ENCODE peak calls at places on chromosomes 4 and X, in nine cellular contexts. One of them, this sample, is unnamed.

GRCh38 chr4:1752284-1753041 is 31.1 kb downstream of the TACC3 start:
- DNase-seq in right atrium auricular region: no peak
- DNase-seq in progenitor cell of endocrine pancreas: no peak
- DNase-seq in brain microvascular endothelial cell: no peak
- DNase-seq in ascending aorta: no peak
- DNase-seq in sigmoid colon: no peak
- DNase-seq in neural crest cell: no peak
- DNase-seq in AG09319: no peak
- DNase-seq in WTC11: no peak
- DNase-seq in this sample: peak

GRCh38 chrX:125205084-125205917 is 114.4 kb upstream of the TEX13C start:
- DNase-seq in sigmoid colon: peak
- DNase-seq in progenitor cell of endocrine pancreas: peak
- DNase-seq in neural crest cell: peak
- DNase-seq in brain microvascular endothelial cell: peak
- DNase-seq in WTC11: peak
- DNase-seq in right atrium auricular region: no peak
- DNase-seq in AG09319: no peak
- DNase-seq in ascending aorta: no peak
- DNase-seq in this sample: no peak

GRCh38 chrX:17986440-17986839 is 125.3 kb upstream of the RAI2 start:
- DNase-seq in brain microvascular endothelial cell: no peak
- DNase-seq in sigmoid colon: no peak
- DNase-seq in ascending aorta: no peak
- DNase-seq in progenitor cell of endocrine pancreas: no peak
- DNase-seq in AG09319: no peak
- DNase-seq in WTC11: no peak
- DNase-seq in right atrium auricular region: no peak
- DNase-seq in neural crest cell: no peak
- DNase-seq in this sample: no peak

GRCh38 chr4:42488554-42488953 is 91.3 kb downstream of the SHISA3 start:
- DNase-seq in AG09319: no peak
- DNase-seq in progenitor cell of endocrine pancreas: no peak
- DNase-seq in neural crest cell: no peak
- DNase-seq in WTC11: no peak
- DNase-seq in brain microvascular endothelial cell: no peak
- DNase-seq in sigmoid colon: no peak
- DNase-seq in right atrium auricular region: no peak
- DNase-seq in ascending aorta: no peak
- DNase-seq in this sample: no peak

GRCh38 chr4:30719363-30720020 is 677 bp upstream of the PCDH7 start:
- DNase-seq in AG09319: no peak
- DNase-seq in ascending aorta: no peak
- DNase-seq in right atrium auricular region: no peak
- DNase-seq in neural crest cell: peak
- DNase-seq in WTC11: peak
- DNase-seq in progenitor cell of endocrine pancreas: no peak
- DNase-seq in sigmoid colon: peak
- DNase-seq in brain microvascular endothelial cell: peak
- DNase-seq in this sample: peak

GRCh38 chr4:185779520-185779919 is 32.5 kb downstream of the SORBS2 start:
- DNase-seq in sigmoid colon: no peak
- DNase-seq in brain microvascular endothelial cell: peak
- DNase-seq in neural crest cell: no peak
- DNase-seq in WTC11: no peak
- DNase-seq in right atrium auricular region: no peak
- DNase-seq in AG09319: no peak
- DNase-seq in ascending aorta: no peak
- DNase-seq in progenitor cell of endocrine pancreas: no peak
- DNase-seq in this sample: no peak

GRCh38 chrX:131633285-131633917 is 89.5 kb downstream of the OR13H1 start:
- DNase-seq in neural crest cell: peak
- DNase-seq in ascending aorta: no peak
- DNase-seq in progenitor cell of endocrine pancreas: peak
- DNase-seq in WTC11: peak
- DNase-seq in right atrium auricular region: no peak
- DNase-seq in AG09319: peak
- DNase-seq in brain microvascular endothelial cell: peak
- DNase-seq in sigmoid colon: peak
- DNase-seq in this sample: peak

GRCh38 chrX:113594504-113594903 is 753.9 kb upstream of the AMOT start:
- DNase-seq in right atrium auricular region: no peak
- DNase-seq in neural crest cell: no peak
- DNase-seq in ascending aorta: no peak
- DNase-seq in AG09319: no peak
- DNase-seq in sigmoid colon: no peak
- DNase-seq in progenitor cell of endocrine pancreas: no peak
- DNase-seq in brain microvascular endothelial cell: no peak
- DNase-seq in WTC11: no peak
- DNase-seq in this sample: peak

GRCh38 chr4:108144451-108144850 is 24.3 kb downstream of the LEF1 start:
- DNase-seq in sigmoid colon: no peak
- DNase-seq in WTC11: no peak
- DNase-seq in AG09319: no peak
- DNase-seq in brain microvascular endothelial cell: no peak
- DNase-seq in neural crest cell: no peak
- DNase-seq in right atrium auricular region: no peak
- DNase-seq in ascending aorta: no peak
- DNase-seq in progenitor cell of endocrine pancreas: no peak
- DNase-seq in this sample: no peak

GRCh38 chr4:76931576-76932276 is 17.8 kb upstream of the SEPTIN11 start:
- DNase-seq in right atrium auricular region: no peak
- DNase-seq in AG09319: no peak
- DNase-seq in ascending aorta: no peak
- DNase-seq in WTC11: no peak
- DNase-seq in sigmoid colon: no peak
- DNase-seq in neural crest cell: no peak
- DNase-seq in brain microvascular endothelial cell: no peak
- DNase-seq in progenitor cell of endocrine pancreas: no peak
- DNase-seq in this sample: no peak

GRCh38 chr4:76590847-76591281 is 155.8 kb downstream of the SHROOM3 start:
- DNase-seq in sigmoid colon: no peak
- DNase-seq in WTC11: no peak
- DNase-seq in brain microvascular endothelial cell: peak
- DNase-seq in neural crest cell: no peak
- DNase-seq in ascending aorta: no peak
- DNase-seq in right atrium auricular region: no peak
- DNase-seq in AG09319: no peak
- DNase-seq in progenitor cell of endocrine pancreas: no peak
- DNase-seq in this sample: no peak

GRCh38 chrX:129450123-129450522 is 73.2 kb downstream of the SMARCA1 start:
- DNase-seq in sigmoid colon: no peak
- DNase-seq in brain microvascular endothelial cell: no peak
- DNase-seq in ascending aorta: no peak
- DNase-seq in progenitor cell of endocrine pancreas: no peak
- DNase-seq in AG09319: no peak
- DNase-seq in right atrium auricular region: no peak
- DNase-seq in WTC11: no peak
- DNase-seq in neural crest cell: no peak
- DNase-seq in this sample: no peak

GRCh38 chr4:86816463-86817107 is 32.6 kb downstream of the SLC10A6 start:
- DNase-seq in WTC11: no peak
- DNase-seq in ascending aorta: no peak
- DNase-seq in progenitor cell of endocrine pancreas: no peak
- DNase-seq in neural crest cell: no peak
- DNase-seq in right atrium auricular region: no peak
- DNase-seq in brain microvascular endothelial cell: no peak
- DNase-seq in sigmoid colon: peak
- DNase-seq in AG09319: peak
- DNase-seq in this sample: no peak

GRCh38 chrX:109911046-109911445 is 91.9 kb upstream of the TMEM164 start:
- DNase-seq in sigmoid colon: no peak
- DNase-seq in ascending aorta: no peak
- DNase-seq in right atrium auricular region: no peak
- DNase-seq in WTC11: no peak
- DNase-seq in AG09319: no peak
- DNase-seq in neural crest cell: no peak
- DNase-seq in progenitor cell of endocrine pancreas: no peak
- DNase-seq in brain microvascular endothelial cell: no peak
- DNase-seq in this sample: peak

GRCh38 chrX:149248073-149248625 is 257.0 kb downstream of the IDS start:
- DNase-seq in neural crest cell: no peak
- DNase-seq in sigmoid colon: no peak
- DNase-seq in right atrium auricular region: no peak
- DNase-seq in brain microvascular endothelial cell: peak
- DNase-seq in AG09319: no peak
- DNase-seq in WTC11: no peak
- DNase-seq in progenitor cell of endocrine pancreas: no peak
- DNase-seq in ascending aorta: no peak
- DNase-seq in this sample: peak

DNA sequence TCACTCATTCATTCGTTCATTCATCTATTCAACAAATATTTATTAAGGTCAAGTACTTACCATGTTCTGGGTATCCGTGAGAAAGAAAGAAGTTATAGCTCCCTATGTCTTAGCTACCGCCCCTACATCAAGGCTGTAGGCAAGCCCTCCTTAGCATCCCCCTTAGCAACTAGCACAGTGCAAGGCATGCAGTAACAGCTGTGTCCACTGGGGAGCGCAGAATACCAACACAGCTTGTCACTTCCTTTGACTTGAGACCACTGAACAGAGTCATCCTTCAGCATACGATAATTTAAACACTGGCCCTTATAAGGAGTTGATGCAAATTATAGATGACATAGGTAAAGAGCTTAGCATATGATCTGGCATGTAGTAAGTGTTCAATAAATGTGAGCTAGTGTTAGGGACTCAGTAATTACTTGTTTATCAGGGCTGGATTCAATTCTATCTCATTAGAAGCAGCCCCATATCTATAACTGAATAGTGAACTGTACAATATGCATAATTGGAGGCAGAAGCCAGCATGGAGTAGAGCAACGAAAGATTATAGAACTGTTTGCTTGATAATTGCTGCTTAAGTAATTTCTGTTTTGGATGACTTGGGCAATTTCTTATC is 8.7 kb downstream of the KIAA1210 start:
- DNase-seq in brain microvascular endothelial cell: peak
- DNase-seq in WTC11: peak
- DNase-seq in ascending aorta: no peak
- DNase-seq in progenitor cell of endocrine pancreas: peak
- DNase-seq in AG09319: peak
- DNase-seq in sigmoid colon: no peak
- DNase-seq in neural crest cell: peak
- DNase-seq in right atrium auricular region: no peak
- DNase-seq in this sample: peak
- TF ChIP-seq CTCF in brain microvascular endothelial cell: peak
- TF ChIP-seq CTCF in WTC11: peak
- TF ChIP-seq CTCF in ascending aorta: peak
- TF ChIP-seq CTCF in progenitor cell of endocrine pancreas: peak
- TF ChIP-seq CTCF in AG09319: peak
- TF ChIP-seq CTCF in sigmoid colon: peak
- TF ChIP-seq CTCF in neural crest cell: peak
- TF ChIP-seq CTCF in right atrium auricular region: peak
- TF ChIP-seq CTCF in this sample: peak

DNA sequence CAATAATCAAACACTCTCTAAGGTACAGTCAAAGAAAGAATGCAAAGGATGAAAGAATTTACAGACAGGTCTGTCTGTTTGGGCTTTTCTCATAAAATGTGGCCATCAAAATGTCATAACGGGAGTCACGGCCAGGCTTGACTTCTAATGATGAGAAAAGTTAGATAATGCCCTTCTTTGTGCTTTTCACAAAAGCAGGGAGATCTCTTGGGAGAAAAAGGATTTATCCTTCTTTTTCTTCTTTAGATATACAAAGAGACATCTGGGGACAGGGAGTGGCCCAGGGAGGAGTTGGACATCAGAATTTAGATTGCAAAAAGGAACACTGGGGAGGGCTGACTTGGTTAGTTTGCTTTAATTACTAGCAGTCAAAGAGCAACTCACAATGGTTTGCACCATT is 93.1 kb downstream of the SLC39A8 start:
- DNase-seq in neural crest cell: no peak
- DNase-seq in sigmoid colon: no peak
- DNase-seq in ascending aorta: no peak
- DNase-seq in brain microvascular endothelial cell: no peak
- DNase-seq in right atrium auricular region: no peak
- DNase-seq in progenitor cell of endocrine pancreas: no peak
- DNase-seq in AG09319: no peak
- DNase-seq in WTC11: no peak
- DNase-seq in this sample: no peak
- TF ChIP-seq CTCF in neural crest cell: no peak
- TF ChIP-seq CTCF in sigmoid colon: no peak
- TF ChIP-seq CTCF in ascending aorta: no peak
- TF ChIP-seq CTCF in brain microvascular endothelial cell: no peak
- TF ChIP-seq CTCF in right atrium auricular region: no peak
- TF ChIP-seq CTCF in progenitor cell of endocrine pancreas: no peak
- TF ChIP-seq CTCF in AG09319: no peak
- TF ChIP-seq CTCF in WTC11: no peak
- TF ChIP-seq CTCF in this sample: no peak

GRCh38 chrX:47191806-47192401 is 1.7 kb upstream of the UBA1 start:
- DNase-seq in brain microvascular endothelial cell: no peak
- DNase-seq in progenitor cell of endocrine pancreas: no peak
- DNase-seq in sigmoid colon: no peak
- DNase-seq in ascending aorta: no peak
- DNase-seq in neural crest cell: no peak
- DNase-seq in WTC11: no peak
- DNase-seq in AG09319: no peak
- DNase-seq in right atrium auricular region: no peak
- DNase-seq in this sample: no peak
- TF ChIP-seq CTCF in brain microvascular endothelial cell: no peak
- TF ChIP-seq CTCF in progenitor cell of endocrine pancreas: no peak
- TF ChIP-seq CTCF in sigmoid colon: no peak
- TF ChIP-seq CTCF in ascending aorta: no peak
- TF ChIP-seq CTCF in neural crest cell: no peak
- TF ChIP-seq CTCF in WTC11: no peak
- TF ChIP-seq CTCF in AG09319: no peak
- TF ChIP-seq CTCF in right atrium auricular region: no peak
- TF ChIP-seq CTCF in this sample: no peak

GRCh38 chr4:80263541-80264351 is 2.7 kb upstream of the FGF5 start:
- DNase-seq in neural crest cell: no peak
- DNase-seq in ascending aorta: no peak
- DNase-seq in sigmoid colon: no peak
- DNase-seq in AG09319: no peak
- DNase-seq in WTC11: peak
- DNase-seq in progenitor cell of endocrine pancreas: no peak
- DNase-seq in right atrium auricular region: no peak
- DNase-seq in brain microvascular endothelial cell: no peak
- DNase-seq in this sample: no peak

GRCh38 chr4:80264825-80265224 is 1.6 kb upstream of the FGF5 start:
- DNase-seq in sigmoid colon: no peak
- DNase-seq in AG09319: no peak
- DNase-seq in progenitor cell of endocrine pancreas: no peak
- DNase-seq in ascending aorta: no peak
- DNase-seq in right atrium auricular region: no peak
- DNase-seq in brain microvascular endothelial cell: no peak
- DNase-seq in WTC11: no peak
- DNase-seq in neural crest cell: no peak
- DNase-seq in this sample: no peak

GRCh38 chr4:80265571-80266266 is 745 bp upstream of the FGF5 start:
- DNase-seq in brain microvascular endothelial cell: peak
- DNase-seq in sigmoid colon: no peak
- DNase-seq in neural crest cell: no peak
- DNase-seq in right atrium auricular region: no peak
- DNase-seq in AG09319: no peak
- DNase-seq in ascending aorta: no peak
- DNase-seq in progenitor cell of endocrine pancreas: no peak
- DNase-seq in WTC11: no peak
- DNase-seq in this sample: peak

GRCh38 chr4:80266267-80266901 is at the start of gene FGF5:
- DNase-seq in right atrium auricular region: no peak
- DNase-seq in ascending aorta: no peak
- DNase-seq in sigmoid colon: peak
- DNase-seq in progenitor cell of endocrine pancreas: peak
- DNase-seq in brain microvascular endothelial cell: peak
- DNase-seq in WTC11: peak
- DNase-seq in AG09319: peak
- DNase-seq in neural crest cell: peak
- DNase-seq in this sample: peak

GRCh38 chr4:80264352-80264647 is 2.2 kb upstream of the FGF5 start:
- DNase-seq in ascending aorta: no peak
- DNase-seq in progenitor cell of endocrine pancreas: no peak
- DNase-seq in right atrium auricular region: no peak
- DNase-seq in WTC11: no peak
- DNase-seq in AG09319: no peak
- DNase-seq in sigmoid colon: no peak
- DNase-seq in neural crest cell: no peak
- DNase-seq in brain microvascular endothelial cell: no peak
- DNase-seq in this sample: no peak
- TF ChIP-seq CTCF in ascending aorta: no peak
- TF ChIP-seq CTCF in progenitor cell of endocrine pancreas: no peak
- TF ChIP-seq CTCF in right atrium auricular region: no peak
- TF ChIP-seq CTCF in WTC11: no peak
- TF ChIP-seq CTCF in AG09319: no peak
- TF ChIP-seq CTCF in sigmoid colon: no peak
- TF ChIP-seq CTCF in neural crest cell: no peak
- TF ChIP-seq CTCF in brain microvascular endothelial cell: no peak
- TF ChIP-seq CTCF in this sample: no peak